ENCODE peak calls at places on chromosomes 11 and 22, in four cellular contexts. F, Z, S and I are unnamed samples. For H3K9me3, the result is how much of the 10 kb centered on the place peaks cover.

GRCh38 chr22:45096256-45096907 is 67.3 kb upstream of the NUP50 start:
- DNase-seq in F (peak), Z (peak), S (peak), I (peak)

GRCh38 chr22:34798605-34799004 is 267.4 kb upstream of the ISX start:
- DNase-seq in F (peak), Z (no peak), S (no peak), I (no peak)

GRCh38 chr11:11202885-11203284 is 150.2 kb downstream of the CSNK2A3 start:
- DNase-seq in F (no peak), Z (no peak), S (no peak), I (no peak)

GRCh38 chr22:43885786-43886185 is 6.0 kb downstream of the PNPLA5 start:
- DNase-seq in F (no peak), Z (no peak), S (no peak), I (no peak)

GRCh38 chr11:32870676-32871075 is 21.9 kb upstream of the QSER1 start:
- DNase-seq in F (no peak), Z (no peak), S (peak), I (no peak)

GRCh38 chr11:70521475-70522260 is 123.3 kb downstream of the CTTN start:
- DNase-seq in F (no peak), Z (no peak), S (peak), I (no peak)

GRCh38 chr11:79100093-79100704 is 340.6 kb downstream of the TENM4 start:
- DNase-seq in F (peak), Z (peak), S (peak), I (no peak)

GRCh38 chr11:58771458-58771855 is 39.7 kb upstream of the GLYAT start:
- DNase-seq in F (no peak), Z (no peak), S (no peak), I (no peak)

GRCh38 chr11:65308281-65308891 is 6.3 kb upstream of the CDC42EP2 start:
- DNase-seq in F (no peak), Z (no peak), S (no peak), I (no peak)

GRCh38 chr22:49788492-49788891 is 39.2 kb downstream of the BRD1 start:
- DNase-seq in F (no peak), Z (no peak), S (no peak), I (no peak)

GRCh38 chr11:116840224-116840745 is 2.9 kb upstream of the APOA1 start:
- DNase-seq in F (no peak), Z (no peak), S (no peak), I (no peak)

GRCh38 chr11:8332196-8332595 is 68.5 kb upstream of the LMO1 start:
- DNase-seq in F (no peak), Z (no peak), S (no peak), I (no peak)

GRCh38 chr22:36536717-36537116 is 7.8 kb upstream of the EIF3D start:
- DNase-seq in F (no peak), Z (no peak), S (peak), I (no peak)

GRCh38 chr11:116694815-116695590 is 77.8 kb downstream of the BUD13 start:
- DNase-seq in F (no peak), Z (no peak), S (no peak), I (no peak)

GRCh38 chr11:976431-977160 is 50.9 kb downstream of the AP2A2 start:
- DNase-seq in F (peak), Z (no peak), S (no peak), I (no peak)
- TF ChIP-seq CTCF in F (peak), Z (no peak), S (peak), I (no peak)

GRCh38 chr11:15107730-15108515 is 6.8 kb upstream of the INSC start:
- DNase-seq in F (peak), Z (no peak), S (no peak), I (no peak)
- H3K27ac ChIP-seq in F (no peak), Z (no peak), S (no peak), I (no peak)

DNA sequence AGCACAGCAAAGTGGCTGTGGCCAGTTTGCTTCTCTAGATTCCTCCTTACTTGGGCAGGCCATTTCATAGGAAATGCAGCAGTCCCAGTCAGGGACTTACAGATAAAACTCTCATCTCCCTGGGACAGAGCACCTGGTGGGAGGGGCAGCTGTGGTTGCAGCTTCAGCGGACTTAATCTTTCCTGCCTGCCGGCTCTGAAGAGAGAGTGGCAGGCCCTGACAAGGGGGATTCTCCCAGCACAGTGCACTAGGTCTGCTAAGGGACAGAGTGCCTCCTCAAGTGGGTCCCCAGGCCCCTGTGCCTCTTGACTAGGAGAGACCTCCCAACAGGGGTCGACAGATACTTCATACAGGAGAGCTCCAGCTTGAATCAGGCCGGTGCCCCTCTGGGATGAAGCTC is 1649.1 kb downstream of the LRRC4C start:
- DNase-seq in F (no peak), Z (no peak), S (no peak), I (no peak)
- H3K9me3 ChIP-seq in F (under half), Z (under half), S (under half), I (under half)

DNA sequence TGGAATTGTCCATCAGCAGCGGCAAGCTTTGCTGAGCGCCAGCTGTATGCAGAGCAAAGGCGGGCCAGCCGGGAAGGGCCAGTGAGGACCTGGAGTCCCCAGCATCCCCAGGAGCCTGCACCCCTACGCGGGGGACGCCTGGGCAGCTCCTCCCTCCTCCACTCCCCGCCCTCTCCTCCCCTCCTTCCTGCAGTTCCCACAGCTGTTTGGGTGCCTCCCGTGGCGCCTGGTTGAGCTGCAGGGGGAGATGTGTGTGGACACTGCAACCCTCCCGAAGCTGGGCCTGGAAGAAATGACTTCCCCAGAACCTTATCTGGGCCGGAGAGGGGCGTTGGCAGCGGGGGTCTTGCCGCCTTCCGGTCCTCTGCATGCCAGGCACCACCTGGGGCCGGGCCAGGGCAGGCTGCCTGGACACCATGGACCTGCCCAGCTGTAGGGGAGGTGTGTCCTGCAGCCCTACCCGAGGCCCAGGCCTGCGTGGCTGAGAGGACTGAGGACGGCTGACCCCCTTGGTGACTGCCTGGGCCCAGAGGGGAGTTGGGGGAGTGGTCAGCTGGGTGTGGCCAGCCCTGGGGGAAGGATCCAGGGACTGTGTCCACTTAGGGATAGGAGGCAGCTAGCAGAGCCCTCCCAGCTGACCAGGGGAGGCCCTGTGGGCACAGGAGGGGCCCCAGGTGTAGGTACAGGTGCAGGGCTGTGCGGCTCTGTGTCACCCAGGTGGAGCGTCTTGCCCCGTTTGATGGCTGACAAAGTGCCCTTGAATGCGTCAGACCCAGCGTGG is 16.8 kb upstream of the MUC6 start:
- DNase-seq in F (no peak), Z (no peak), S (peak), I (no peak)
- TF ChIP-seq CTCF in F (peak), Z (no peak), S (no peak), I (no peak)

GRCh38 chr11:2711161-2711560 is 11.4 kb upstream of the KCNQ1OT1 start:
- DNase-seq in F (no peak), Z (no peak), S (no peak), I (no peak)

GRCh38 chr11:2708151-2708581 is 8.4 kb upstream of the KCNQ1OT1 start:
- DNase-seq in F (no peak), Z (no peak), S (no peak), I (no peak)

GRCh38 chr11:2709429-2709828 is 9.6 kb upstream of the KCNQ1OT1 start:
- DNase-seq in F (no peak), Z (no peak), S (no peak), I (no peak)

GRCh38 chr11:2707736-2708135 is 7.9 kb upstream of the KCNQ1OT1 start:
- DNase-seq in F (no peak), Z (no peak), S (no peak), I (no peak)

DNA sequence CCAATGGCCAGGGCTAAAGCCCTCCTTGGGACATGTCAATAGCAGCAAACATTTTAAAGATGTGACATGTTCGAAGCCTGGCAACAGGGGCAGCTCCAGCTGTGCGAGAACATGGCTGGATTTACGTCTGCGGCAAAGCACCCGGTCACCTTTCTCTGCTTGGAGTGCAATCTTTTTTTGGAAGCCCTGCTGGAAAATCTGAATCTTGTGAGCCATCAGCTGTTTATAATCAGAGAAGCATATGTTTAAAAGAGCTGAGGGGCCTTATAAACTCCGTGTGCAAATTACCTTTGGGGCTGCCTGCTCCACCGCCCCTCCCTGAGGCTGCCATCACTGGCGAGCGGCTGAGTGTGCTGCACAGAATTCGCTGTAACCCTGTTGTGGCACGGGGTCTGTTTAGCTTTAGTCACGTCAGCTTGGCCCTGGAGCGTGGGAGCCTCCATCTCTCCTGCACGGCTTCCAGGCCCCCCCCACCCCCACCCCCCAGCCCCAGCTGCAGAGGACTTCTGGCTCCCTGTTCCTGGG is 9.0 kb upstream of the KCNQ1OT1 start:
- DNase-seq in F (no peak), Z (no peak), S (no peak), I (no peak)
- H3K27ac ChIP-seq in F (no peak), Z (no peak), S (no peak), I (no peak)

GRCh38 chr11:60821827-60822599 is 19.9 kb upstream of the CCDC86 start:
- DNase-seq in F (no peak), Z (no peak), S (no peak), I (no peak)

GRCh38 chr11:60831143-60831500 is 10.8 kb upstream of the CCDC86 start:
- DNase-seq in F (peak), Z (peak), S (peak), I (peak)

GRCh38 chr11:60830478-60831142 is 11.3 kb upstream of the CCDC86 start:
- DNase-seq in F (no peak), Z (no peak), S (no peak), I (no peak)

GRCh38 chr11:60825118-60825517 is 16.8 kb upstream of the CCDC86 start:
- DNase-seq in F (no peak), Z (no peak), S (no peak), I (no peak)

GRCh38 chr11:60825790-60826189 is 16.1 kb upstream of the CCDC86 start:
- DNase-seq in F (no peak), Z (no peak), S (no peak), I (no peak)
- H3K9me3 ChIP-seq in F (under half), Z (under half), S (under half), I (under half)

GRCh38 chr11:13152736-13153541 is 124.7 kb upstream of the BMAL1 start:
- DNase-seq in F (peak), Z (peak), S (no peak), I (no peak)
- TF ChIP-seq CTCF in F (peak), Z (peak), S (no peak), I (no peak)